ENCODE peak calls at places on chromosomes 3 and 15, in seven cellular contexts. C is foreskin keratinocyte, L is sciatic nerve, H is HCT116, V is neural crest cell, D is activated gamma-delta T cell treated with Interleukin-2 at 50 U/mL for 16 hours, Z is nephron progenitor cell. P is an unnamed sample.

GRCh38 chr3:185796431-185797107 is 28.3 kb downstream of the IGF2BP2 start:
- DNase-seq in L (no peak), V (no peak), Z (no peak), C (peak), H (peak), D (no peak), P (peak)

GRCh38 chr15:91186892-91187644 is 87.0 kb downstream of the SV2B start:
- DNase-seq in V (peak), L (no peak), D (no peak), C (peak), Z (peak), H (no peak), P (peak)

GRCh38 chr3:194330579-194330978 is 20.5 kb downstream of the CPN2 start:
- DNase-seq in L (no peak), D (no peak), Z (no peak), H (no peak), V (no peak), C (peak), P (peak)

GRCh38 chr3:57673158-57673557 is 19.7 kb downstream of the DENND6A start:
- DNase-seq in Z (no peak), C (no peak), V (no peak), D (no peak), L (no peak), H (no peak), P (no peak)

GRCh38 chr3:72231439-72232196 is 446.7 kb upstream of the PROK2 start:
- DNase-seq in Z (no peak), H (no peak), L (no peak), V (no peak), C (no peak), D (no peak), P (no peak)

GRCh38 chr3:9779721-9780450 is 10.1 kb upstream of the CAMK1 start:
- DNase-seq in Z (no peak), H (no peak), C (no peak), V (no peak), L (no peak), D (peak), P (no peak)

GRCh38 chr15:52559583-52559982 is 9.2 kb downstream of the ARPP19 start:
- DNase-seq in Z (no peak), D (no peak), C (peak), L (no peak), V (no peak), H (no peak), P (no peak)

GRCh38 chr15:64285871-64286270 is 70.1 kb downstream of the CSNK1G1 start:
- DNase-seq in D (no peak), Z (no peak), H (no peak), V (no peak), L (no peak), C (no peak), P (no peak)

GRCh38 chr3:186320862-186321568 is 41.0 kb downstream of the DGKG start:
- DNase-seq in H (no peak), C (peak), L (no peak), Z (no peak), D (no peak), V (no peak), P (peak)

GRCh38 chr3:139455855-139456254 is 20.5 kb downstream of the RBP2 start:
- DNase-seq in Z (no peak), L (no peak), V (no peak), C (no peak), H (no peak), D (no peak), P (no peak)

GRCh38 chr3:13866406-13866965 is 13.4 kb downstream of the WNT7A start:
- DNase-seq in H (no peak), L (no peak), Z (no peak), D (peak), V (no peak), C (no peak), P (no peak)

GRCh38 chr15:66779331-66780009 is 77.4 kb downstream of the SMAD6 start:
- DNase-seq in L (no peak), D (no peak), V (no peak), Z (no peak), H (no peak), C (no peak), P (no peak)

GRCh38 chr3:36891651-36892268 is 53.1 kb downstream of the TRANK1 start:
- DNase-seq in Z (no peak), V (no peak), D (no peak), L (no peak), H (no peak), C (no peak), P (no peak)

GRCh38 chr15:83809345-83809744 is 155.4 kb downstream of the ADAMTSL3 start:
- DNase-seq in C (peak), Z (no peak), V (no peak), D (no peak), L (no peak), H (no peak), P (no peak)

GRCh38 chr3:117238805-117239204 is 529.2 kb downstream of the TUSC7 start:
- DNase-seq in D (no peak), L (no peak), Z (peak), H (no peak), C (no peak), V (no peak), P (no peak)

GRCh38 chr3:1734494-1735122 is 364.1 kb upstream of the CNTN4 start:
- DNase-seq in D (no peak), Z (no peak), H (no peak), V (no peak), C (peak), L (no peak), P (no peak)

GRCh38 chr3:114499986-114500385 is 206.2 kb downstream of the TIGIT start:
- DNase-seq in V (no peak), C (no peak), L (no peak), Z (no peak), H (no peak), D (no peak), P (no peak)

GRCh38 chr3:141913150-141913811 is 36.8 kb downstream of the ATP1B3 start:
- DNase-seq in C (peak), Z (peak), L (no peak), H (peak), V (no peak), D (peak), P (peak)

GRCh38 chr15:65862682-65863081 is 6.6 kb upstream of the RAB11A start:
- DNase-seq in L (no peak), Z (peak), H (peak), D (peak), V (peak), C (peak), P (no peak)

GRCh38 chr3:141485578-141486415 is 1.0 kb upstream of the RASA2 start:
- DNase-seq in C (peak), H (peak), V (no peak), Z (no peak), D (no peak), L (no peak), P (peak)

GRCh38 chr3:38354588-38355344 is 8.2 kb downstream of the XYLB start:
- DNase-seq in C (peak), D (no peak), H (no peak), L (no peak), V (no peak), Z (no peak), P (no peak)

GRCh38 chr3:153373571-153373970 is 211.5 kb downstream of the RAP2B start:
- DNase-seq in C (no peak), L (no peak), Z (no peak), V (no peak), H (no peak), D (no peak), P (no peak)

GRCh38 chr15:35167675-35168074 is 82.6 kb upstream of the NANOGP8 start:
- DNase-seq in Z (no peak), V (no peak), D (no peak), C (no peak), L (no peak), H (no peak), P (no peak)

GRCh38 chr3:118833075-118833474 is 201.6 kb downstream of the IGSF11 start:
- DNase-seq in D (no peak), Z (no peak), H (no peak), L (no peak), V (no peak), C (no peak), P (no peak)

GRCh38 chr15:53844634-53845033 is 85.2 kb upstream of the WDR72 start:
- DNase-seq in C (no peak), H (no peak), Z (no peak), L (no peak), D (no peak), V (no peak), P (no peak)

GRCh38 chr3:29057326-29057725 is 223.5 kb upstream of the RBMS3 start:
- DNase-seq in L (no peak), D (no peak), V (no peak), C (peak), H (no peak), Z (no peak), P (no peak)

GRCh38 chr3:114623420-114624046 is 329.7 kb downstream of the TIGIT start:
- DNase-seq in V (no peak), L (no peak), C (no peak), Z (no peak), D (no peak), H (no peak), P (no peak)

GRCh38 chr15:39429898-39430357 is 151.0 kb upstream of the THBS1 start:
- DNase-seq in L (no peak), H (no peak), D (no peak), Z (no peak), V (no peak), C (peak), P (peak)

GRCh38 chr15:85646538-85647091 is 148.1 kb downstream of the KLHL25 start:
- DNase-seq in H (no peak), C (peak), V (no peak), L (no peak), Z (no peak), D (peak), P (no peak)

GRCh38 chr3:67006460-67006859 is 8.4 kb downstream of the KBTBD8 start:
- DNase-seq in V (no peak), Z (no peak), D (no peak), H (no peak), L (no peak), C (no peak), P (no peak)